ENCODE peak calls at places on chromosome 12, in seven cellular contexts. T is IMR-90, O is H9, G is neuronal stem cell, L is trophoblast cell, N is mesenchymal stem cell, X is H1. H is an unnamed sample.

GRCh38 chr12:22415342-22416309 is 81.1 kb upstream of the ST8SIA1 start:
- DNase-seq in T (no peak), O (no peak), G (no peak), L (no peak), N (no peak), X (no peak), H (no peak)

GRCh38 chr12:104472748-104473147 is 16.0 kb downstream of the CHST11 start:
- DNase-seq in T (no peak), O (no peak), G (no peak), L (no peak), N (no peak), X (no peak), H (no peak)

GRCh38 chr12:101698782-101699347 is 1.4 kb downstream of the CHPT1 start:
- DNase-seq in T (peak; percentile 12), O (no peak), G (no peak), L (no peak), N (peak; percentile 46), X (no peak), H (peak; percentile 18)

GRCh38 chr12:127642208-127642607 is 624.8 kb upstream of the TMEM132C start:
- DNase-seq in T (no peak), O (no peak), G (no peak), L (no peak), N (no peak), X (no peak), H (peak; percentile 33)

GRCh38 chr12:56205445-56205844 is 16.2 kb upstream of the SMARCC2 start:
- DNase-seq in T (no peak), O (no peak), G (no peak), L (no peak), N (no peak), X (no peak), H (no peak)

GRCh38 chr12:89918172-89918880 is 209.7 kb upstream of the ATP2B1 start:
- DNase-seq in T (no peak), O (no peak), G (no peak), L (peak; percentile 26), N (no peak), X (no peak), H (no peak)

GRCh38 chr12:13223941-13224340 is 27.4 kb downstream of the EMP1 start:
- DNase-seq in T (peak; percentile 52), O (no peak), G (no peak), L (peak; percentile 83), N (no peak), X (no peak), H (peak; percentile 70)

GRCh38 chr12:112879191-112879705 is 27.5 kb upstream of the OAS1 start:
- DNase-seq in T (no peak), O (no peak), G (no peak), L (no peak), N (no peak), X (no peak), H (peak; percentile 91)

GRCh38 chr12:16385779-16386646 is 38.6 kb downstream of the MGST1 start:
- DNase-seq in T (peak; percentile 70), O (peak; percentile 60), G (peak; percentile 46), L (peak; percentile 52), N (peak; percentile 60), X (no peak), H (peak; percentile 70)

GRCh38 chr12:105222726-105223357 is 13.1 kb downstream of the APPL2 start:
- DNase-seq in T (no peak), O (no peak), G (no peak), L (no peak), N (no peak), X (no peak), H (no peak)

GRCh38 chr12:12887471-12887870 is 3.9 kb upstream of the GPRC5A start:
- DNase-seq in T (no peak), O (no peak), G (no peak), L (peak; percentile 38), N (no peak), X (no peak), H (no peak)

GRCh38 chr12:45572114-45572513 is 157.4 kb upstream of the ARID2 start:
- DNase-seq in T (no peak), O (no peak), G (no peak), L (peak; percentile 12), N (no peak), X (no peak), H (no peak)

GRCh38 chr12:44021471-44021971 is 185.6 kb downstream of the TMEM117 start:
- DNase-seq in T (no peak), O (no peak), G (no peak), L (no peak), N (no peak), X (no peak), H (no peak)

GRCh38 chr12:78628701-78629100 is 235.9 kb upstream of the SYT1 start:
- DNase-seq in T (no peak), O (no peak), G (no peak), L (no peak), N (no peak), X (no peak), H (no peak)

GRCh38 chr12:42981379-42981778 is 391.8 kb upstream of the PRICKLE1 start:
- DNase-seq in T (peak; percentile 77), O (no peak), G (no peak), L (peak; percentile 11), N (peak; percentile 83), X (no peak), H (peak; percentile 64)

GRCh38 chr12:31590730-31591307 is at the start of gene DENND5B:
- DNase-seq in T (peak; percentile 61), O (peak; percentile 65), G (peak; percentile 71), L (peak; percentile 70), N (peak; percentile 75), X (no peak), H (peak; percentile 70)

GRCh38 chr12:118038122-118038521 is 21.6 kb downstream of the RFC5 start:
- DNase-seq in T (no peak), O (no peak), G (no peak), L (no peak), N (no peak), X (no peak), H (no peak)

GRCh38 chr12:96514328-96514727 is 25.0 kb downstream of the CFAP54 start:
- DNase-seq in T (peak; percentile 60), O (no peak), G (no peak), L (no peak), N (no peak), X (no peak), H (no peak)

GRCh38 chr12:98328467-98328866 is 186.9 kb upstream of the TMPO start:
- DNase-seq in T (no peak), O (no peak), G (no peak), L (no peak), N (no peak), X (no peak), H (no peak)

GRCh38 chr12:32688786-32689185 is 9.7 kb downstream of the DNM1L start:
- DNase-seq in T (no peak), O (peak; percentile 51), G (no peak), L (no peak), N (no peak), X (no peak), H (peak; percentile 44)

GRCh38 chr12:59937148-59937547 is 341.3 kb downstream of the SLC16A7 start:
- DNase-seq in T (no peak), O (no peak), G (no peak), L (peak; percentile 6), N (no peak), X (no peak), H (peak; percentile 21)

GRCh38 chr12:94175763-94176660 is 27.6 kb downstream of the PLXNC1 start:
- DNase-seq in T (peak; percentile 36), O (no peak), G (no peak), L (no peak), N (peak; percentile 52), X (no peak), H (no peak)

GRCh38 chr12:66740257-66740656 is 61.4 kb upstream of the GRIP1 start:
- DNase-seq in T (no peak), O (no peak), G (no peak), L (peak; percentile 44), N (no peak), X (no peak), H (no peak)

GRCh38 chr12:131619736-131620506 is 91.0 kb upstream of the SFSWAP start:
- DNase-seq in T (no peak), O (no peak), G (no peak), L (no peak), N (no peak), X (no peak), H (no peak)

GRCh38 chr12:131620946-131621681 is 89.8 kb upstream of the SFSWAP start:
- DNase-seq in T (no peak), O (no peak), G (no peak), L (no peak), N (no peak), X (no peak), H (no peak)

GRCh38 chr12:131621701-131622421 is 89.0 kb upstream of the SFSWAP start:
- DNase-seq in T (no peak), O (peak; percentile 63), G (peak; percentile 14), L (no peak), N (no peak), X (no peak), H (peak; percentile 23)

GRCh38 chr12:131619106-131619642 is 91.7 kb upstream of the SFSWAP start:
- DNase-seq in T (no peak), O (no peak), G (no peak), L (no peak), N (no peak), X (no peak), H (no peak)

GRCh38 chr12:131620520-131620919 is 90.4 kb upstream of the SFSWAP start:
- DNase-seq in T (no peak), O (peak; percentile 72), G (no peak), L (no peak), N (no peak), X (no peak), H (peak; percentile 46)
- H2BK120ac ChIP-seq in T (no peak overlapping the region), O (no peak overlapping the region), G (no peak overlapping the region), L (no peak overlapping the region), N (no peak overlapping the region), X (no peak overlapping the region), H (no peak overlapping the region)

DNA sequence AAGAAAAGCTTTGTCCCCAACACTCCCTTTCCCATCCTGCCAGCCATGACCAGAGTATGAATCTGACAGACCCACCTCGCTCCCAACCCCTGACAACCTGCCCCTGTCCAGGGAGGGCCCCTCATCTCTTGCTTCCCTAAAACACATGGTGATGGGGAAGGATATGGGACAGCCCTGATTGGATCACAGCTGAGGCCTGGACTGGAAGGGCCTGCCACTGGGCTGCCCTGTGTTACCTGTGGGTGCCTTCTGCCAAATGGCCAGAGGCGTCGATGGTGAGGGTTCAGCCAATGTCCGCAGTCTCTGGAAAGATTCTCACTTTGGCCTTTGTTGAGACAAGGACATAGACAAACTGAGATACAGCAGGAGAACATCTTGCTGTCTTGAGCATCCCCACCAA is 13.3 kb upstream of the RERG start:
- DNase-seq in T (no peak), O (no peak), G (no peak), L (no peak), N (no peak), X (no peak), H (no peak)
- H3K9ac ChIP-seq in T (no peak overlapping the region), O (no peak overlapping the region), G (no peak overlapping the region), L (no peak overlapping the region), N (no peak overlapping the region), X (no peak overlapping the region), H (no peak overlapping the region)

DNA sequence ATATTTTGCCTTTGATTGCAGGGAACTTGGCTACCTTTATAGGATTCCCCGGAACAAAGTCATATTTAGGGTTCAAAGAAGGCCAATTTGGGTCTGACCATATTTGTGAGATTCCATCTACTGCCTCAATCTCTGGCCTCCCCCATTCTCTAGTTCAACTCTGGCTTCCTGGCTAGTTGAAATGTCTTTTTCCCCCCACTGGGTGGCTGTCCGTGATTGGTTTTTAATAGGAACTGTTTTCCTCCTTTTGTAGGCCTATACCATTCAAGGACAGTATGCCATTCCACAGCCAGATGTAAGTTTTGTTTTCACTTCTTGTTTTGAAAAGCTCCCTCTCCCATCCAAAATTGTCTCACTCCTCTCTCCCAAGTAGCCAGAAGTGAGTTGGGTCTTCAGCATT is 13.8 kb downstream of the PCBP2 start:
- DNase-seq in T (no peak), O (no peak), G (no peak), L (no peak), N (no peak), X (no peak), H (no peak)
- H3K27ac ChIP-seq in T (no peak overlapping the region), O (no peak overlapping the region), G (no peak overlapping the region), L (no peak overlapping the region), N (no peak overlapping the region), X (no peak overlapping the region), H (no peak overlapping the region)

GRCh38 chr12:69623970-69624369 is 13.3 kb upstream of the LRRC10 start:
- DNase-seq in T (peak; percentile 13), O (no peak), G (no peak), L (no peak), N (no peak), X (no peak), H (no peak)
- H2BK120ac ChIP-seq in T (no peak overlapping the region), O (no peak overlapping the region), G (no peak overlapping the region), L (no peak overlapping the region), N (no peak overlapping the region), X (no peak overlapping the region), H (no peak overlapping the region)